ENCODE peak calls at places on chromosomes 2 and 18, in eight cellular contexts. M is upper lobe of left lung, L is HepG2, K is SK-N-SH, P is HL-60, S is HCT116, D is GM12891, N is spleen. V is an unnamed sample.

GRCh38 chr2:159589286-159589685 is 27.1 kb downstream of the BAZ2B start:
- DNase-seq in M (no peak), L (no peak), K (no peak), P (no peak), S (no peak), D (no peak), N (no peak), V (no peak)

GRCh38 chr2:69594341-69594740 is 49.2 kb downstream of the AAK1 start:
- DNase-seq in M (no peak), L (no peak), K (no peak), P (no peak), S (no peak), D (no peak), N (no peak), V (no peak)

GRCh38 chr2:141925511-141925910 is 205.3 kb downstream of the LRP1B start:
- DNase-seq in M (no peak), L (no peak), K (peak), P (no peak), S (no peak), D (no peak), N (no peak), V (no peak)

GRCh38 chr2:238439093-238439849 is 12.5 kb downstream of the ASB1 start:
- DNase-seq in M (no peak), L (no peak), K (no peak), P (no peak), S (peak), D (no peak), N (no peak), V (no peak)

GRCh38 chr2:37774976-37775907 is 103.8 kb upstream of the CDC42EP3 start:
- DNase-seq in M (peak), L (no peak), K (no peak), P (no peak), S (no peak), D (no peak), N (no peak), V (no peak)

GRCh38 chr2:108354171-108354570 is 23.6 kb upstream of the SULT1C4 start:
- DNase-seq in M (no peak), L (no peak), K (no peak), P (peak), S (no peak), D (no peak), N (no peak), V (no peak)

GRCh38 chr2:105515581-105516415 is 116.9 kb upstream of the FHL2 start:
- DNase-seq in M (no peak), L (no peak), K (no peak), P (no peak), S (no peak), D (no peak), N (no peak), V (no peak)

GRCh38 chr18:9826666-9827065 is 59.1 kb upstream of the TXNDC2 start:
- DNase-seq in M (no peak), L (no peak), K (no peak), P (no peak), S (no peak), D (no peak), N (no peak), V (no peak)

GRCh38 chr18:49893036-49893435 is 79.7 kb upstream of the ACAA2 start:
- DNase-seq in M (no peak), L (peak), K (no peak), P (no peak), S (no peak), D (no peak), N (no peak), V (no peak)

GRCh38 chr18:53152478-53152877 is 812.5 kb downstream of the DCC start:
- DNase-seq in M (no peak), L (no peak), K (peak), P (no peak), S (no peak), D (no peak), N (no peak), V (no peak)

GRCh38 chr2:100275200-100275589 is 47.1 kb downstream of the LONRF2 start:
- DNase-seq in M (no peak), L (no peak), K (no peak), P (no peak), S (no peak), D (no peak), N (no peak), V (no peak)

GRCh38 chr2:240624950-240625621 is at the start of gene GPR35:
- DNase-seq in M (peak), L (no peak), K (no peak), P (peak), S (no peak), D (no peak), N (peak), V (peak)

GRCh38 chr2:30208453-30208852 is 22.9 kb upstream of the LBH start:
- DNase-seq in M (no peak), L (peak), K (peak), P (no peak), S (peak), D (no peak), N (no peak), V (no peak)

GRCh38 chr2:55869637-55870325 is 53.8 kb downstream of the EFEMP1 start:
- DNase-seq in M (no peak), L (no peak), K (no peak), P (no peak), S (no peak), D (no peak), N (no peak), V (no peak)

GRCh38 chr18:11512096-11513030 is 97.0 kb upstream of the SLC35G4 start:
- DNase-seq in M (no peak), L (peak), K (no peak), P (no peak), S (no peak), D (no peak), N (no peak), V (no peak)

GRCh38 chr18:50268022-50268747 is 1.9 kb upstream of the CFAP53 start:
- DNase-seq in M (peak), L (no peak), K (peak), P (no peak), S (no peak), D (peak), N (peak), V (no peak)

GRCh38 chr2:147355706-147356105 is 489.1 kb upstream of the ACVR2A start:
- DNase-seq in M (no peak), L (peak), K (no peak), P (no peak), S (no peak), D (no peak), N (no peak), V (no peak)

GRCh38 chr2:144331652-144332355 is 188.1 kb downstream of the ZEB2 start:
- DNase-seq in M (no peak), L (no peak), K (peak), P (peak), S (peak), D (peak), N (peak), V (peak)

GRCh38 chr2:239819091-239819973 is 205.8 kb downstream of the NDUFA10 start:
- DNase-seq in M (no peak), L (no peak), K (no peak), P (no peak), S (no peak), D (no peak), N (peak), V (peak)

GRCh38 chr2:231367178-231367577 is 28.3 kb upstream of the B3GNT7 start:
- DNase-seq in M (no peak), L (no peak), K (no peak), P (no peak), S (no peak), D (no peak), N (peak), V (no peak)

GRCh38 chr18:55381277-55381676 is 206.7 kb downstream of the TCF4 start:
- DNase-seq in M (no peak), L (no peak), K (no peak), P (no peak), S (no peak), D (no peak), N (no peak), V (no peak)

GRCh38 chr2:206275274-206276160 is 1.1 kb downstream of the ZDBF2 start:
- DNase-seq in M (no peak), L (no peak), K (peak), P (peak), S (no peak), D (peak), N (no peak), V (no peak)

GRCh38 chr2:148447877-148448276 is 196.7 kb upstream of the EPC2 start:
- DNase-seq in M (no peak), L (no peak), K (no peak), P (no peak), S (no peak), D (no peak), N (no peak), V (no peak)

GRCh38 chr2:46164581-46165301 is 132.5 kb upstream of the EPAS1 start:
- DNase-seq in M (no peak), L (no peak), K (no peak), P (no peak), S (no peak), D (no peak), N (no peak), V (no peak)

GRCh38 chr18:8839285-8839684 is 133.9 kb downstream of the MTCL1 start:
- DNase-seq in M (no peak), L (no peak), K (no peak), P (no peak), S (no peak), D (no peak), N (no peak), V (no peak)

GRCh38 chr18:29154758-29155725 is 978.1 kb upstream of the CDH2 start:
- DNase-seq in M (no peak), L (no peak), K (no peak), P (no peak), S (peak), D (no peak), N (no peak), V (no peak)

GRCh38 chr2:237072067-237072931 is 13.4 kb upstream of the COPS8 start:
- DNase-seq in M (no peak), L (peak), K (peak), P (peak), S (peak), D (no peak), N (peak), V (peak)

GRCh38 chr2:71282493-71282892 is 49.1 kb upstream of the ZNF638 start:
- DNase-seq in M (no peak), L (peak), K (no peak), P (no peak), S (no peak), D (no peak), N (no peak), V (no peak)

GRCh38 chr2:58571181-58571852 is 330.2 kb upstream of the FANCL start:
- DNase-seq in M (no peak), L (peak), K (peak), P (peak), S (peak), D (peak), N (no peak), V (no peak)

GRCh38 chr2:47536696-47537095 is 133.7 kb downstream of the MSH2 start:
- DNase-seq in M (no peak), L (no peak), K (no peak), P (no peak), S (no peak), D (no peak), N (no peak), V (no peak)

GRCh38 chr2:217316743-217317142 is 456.9 kb upstream of the TNP1 start:
- DNase-seq in M (no peak), L (no peak), K (no peak), P (peak), S (no peak), D (peak), N (no peak), V (no peak)

GRCh38 chr2:182672471-182673165 is 43.4 kb upstream of the DNAJC10 start:
- DNase-seq in M (no peak), L (no peak), K (no peak), P (no peak), S (peak), D (no peak), N (no peak), V (no peak)

GRCh38 chr2:98308068-98308467 is 38.2 kb upstream of the CNGA3 start:
- DNase-seq in M (no peak), L (no peak), K (no peak), P (no peak), S (no peak), D (no peak), N (no peak), V (no peak)

GRCh38 chr2:46431481-46432235 is 47.7 kb upstream of the TMEM247 start:
- DNase-seq in M (no peak), L (no peak), K (peak), P (no peak), S (no peak), D (no peak), N (no peak), V (no peak)

GRCh38 chr2:171404258-171404657 is 29.5 kb downstream of the METTL8 start:
- DNase-seq in M (no peak), L (peak), K (no peak), P (no peak), S (peak), D (no peak), N (no peak), V (no peak)

GRCh38 chr2:124915567-124915966 is 890.5 kb downstream of the CNTNAP5 start:
- DNase-seq in M (no peak), L (no peak), K (no peak), P (no peak), S (no peak), D (no peak), N (no peak), V (no peak)

GRCh38 chr18:46414863-46415262 is 242.2 kb downstream of the LOXHD1 start:
- DNase-seq in M (no peak), L (no peak), K (peak), P (no peak), S (no peak), D (no peak), N (no peak), V (no peak)

GRCh38 chr18:44941519-44941918 is 260.8 kb downstream of the SETBP1 start:
- DNase-seq in M (no peak), L (no peak), K (no peak), P (no peak), S (no peak), D (no peak), N (no peak), V (no peak)

DNA sequence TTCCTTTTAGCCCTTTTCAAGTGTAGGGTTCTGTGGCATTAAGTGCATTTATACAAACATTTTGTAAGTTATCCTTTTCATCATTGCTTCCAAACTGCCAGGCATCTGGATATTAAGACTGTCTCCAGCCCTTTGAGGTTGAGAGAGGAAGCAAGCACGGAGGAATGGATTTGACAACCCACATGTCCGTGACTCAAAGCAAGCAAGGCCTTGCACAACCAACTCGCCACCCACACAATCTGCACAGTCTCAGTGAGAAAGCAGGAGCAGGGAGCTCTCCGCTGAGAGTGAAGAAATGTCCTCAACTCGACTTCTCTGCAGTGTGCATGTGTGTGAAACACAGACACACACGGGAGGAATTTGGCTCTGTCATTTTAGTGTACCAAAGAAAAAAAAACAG is 65.5 kb downstream of the ATP8B1 start:
- DNase-seq in M (no peak), L (peak), K (no peak), P (peak), S (no peak), D (no peak), N (no peak), V (peak)
- TF ChIP-seq POLR2AphosphoS5 in M (peak), L (no peak), K (no peak), P (peak), S (no peak), D (no peak), N (no peak), V (peak)

GRCh38 chr2:151262629-151263028 is 966 bp upstream of the RBM43 start:
- DNase-seq in M (no peak), L (no peak), K (no peak), P (no peak), S (no peak), D (no peak), N (peak), V (no peak)

GRCh38 chr2:151261240-151261976 is at the start of gene RBM43:
- DNase-seq in M (peak), L (peak), K (peak), P (peak), S (peak), D (peak), N (peak), V (peak)

GRCh38 chr2:151261977-151262291 is 271 bp upstream of the RBM43 start:
- DNase-seq in M (no peak), L (no peak), K (no peak), P (no peak), S (no peak), D (no peak), N (no peak), V (no peak)

GRCh38 chr2:151260492-151261239 is 997 bp downstream of the RBM43 start:
- DNase-seq in M (no peak), L (no peak), K (no peak), P (no peak), S (no peak), D (no peak), N (no peak), V (no peak)

DNA sequence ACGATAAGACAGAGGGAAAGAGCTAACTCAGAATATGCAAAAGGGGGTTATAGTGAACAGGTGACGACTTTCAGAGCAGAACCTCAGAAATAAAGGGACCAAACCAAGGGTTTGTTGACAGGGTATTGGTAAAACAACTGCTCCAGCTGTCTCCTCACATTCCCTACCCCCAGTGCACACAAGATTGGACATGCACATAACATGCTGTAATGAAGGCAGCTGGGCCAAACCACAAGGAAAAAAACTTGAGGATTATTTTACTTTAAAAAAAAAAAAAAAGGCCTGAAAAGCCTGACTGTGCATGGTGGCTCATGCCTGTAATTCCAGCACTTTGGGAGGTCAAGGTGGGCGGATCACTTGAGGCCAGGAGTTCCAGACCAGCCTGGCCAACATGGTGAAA is 3.5 kb downstream of the RBM43 start:
- DNase-seq in M (no peak), L (no peak), K (no peak), P (no peak), S (no peak), D (no peak), N (no peak), V (no peak)
- TF ChIP-seq POLR2AphosphoS5 in M (no peak), L (no peak), K (no peak), P (no peak), S (no peak), D (no peak), N (no peak), V (no peak)

DNA sequence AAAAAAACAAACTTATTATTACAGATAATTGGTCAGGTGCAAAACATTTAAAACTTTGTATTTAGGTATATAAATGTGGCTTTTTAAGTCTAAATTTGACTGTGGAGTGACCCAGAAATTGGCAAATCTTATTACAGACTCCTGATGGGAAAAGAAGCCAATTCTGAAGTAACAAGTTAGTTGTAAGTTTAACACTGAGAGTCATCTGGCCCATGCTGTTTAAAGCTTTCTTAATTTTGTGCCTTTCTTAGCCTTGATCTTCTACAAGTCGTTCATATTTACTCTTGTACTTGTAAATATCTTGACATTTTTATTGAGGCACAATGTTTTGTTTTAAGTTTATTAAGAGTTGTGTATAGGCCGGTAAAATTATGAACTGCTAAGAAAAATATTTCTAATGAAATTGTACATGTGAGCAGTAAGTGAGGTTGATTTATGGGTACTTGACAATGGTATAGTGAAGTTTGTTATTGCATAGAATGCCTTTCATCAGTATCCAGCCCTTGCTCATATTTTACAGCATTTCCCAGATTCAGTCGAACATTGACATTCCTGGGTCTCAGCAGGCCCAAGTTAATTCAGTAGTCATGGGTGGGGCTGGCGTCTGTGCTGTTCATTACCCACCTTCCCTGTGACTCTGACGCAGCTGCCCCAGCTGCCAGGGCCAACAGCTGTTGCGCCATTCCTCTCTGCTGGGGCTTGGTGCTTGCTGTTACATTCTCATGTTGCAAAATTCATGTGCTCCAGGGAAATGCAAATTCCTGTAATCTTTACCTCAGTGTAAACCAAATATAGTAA is 121.4 kb downstream of the ZNF236 start:
- DNase-seq in M (peak), L (no peak), K (no peak), P (peak), S (no peak), D (no peak), N (no peak), V (peak)
- TF ChIP-seq POLR2AphosphoS5 in M (peak), L (no peak), K (no peak), P (peak), S (no peak), D (no peak), N (no peak), V (no peak)

GRCh38 chr2:226118471-226119429 is 680.9 kb downstream of the IRS1 start:
- DNase-seq in M (no peak), L (peak), K (no peak), P (peak), S (peak), D (no peak), N (no peak), V (no peak)
- TF ChIP-seq POLR2AphosphoS5 in M (no peak), L (no peak), K (peak), P (no peak), S (peak), D (no peak), N (no peak), V (no peak)

DNA sequence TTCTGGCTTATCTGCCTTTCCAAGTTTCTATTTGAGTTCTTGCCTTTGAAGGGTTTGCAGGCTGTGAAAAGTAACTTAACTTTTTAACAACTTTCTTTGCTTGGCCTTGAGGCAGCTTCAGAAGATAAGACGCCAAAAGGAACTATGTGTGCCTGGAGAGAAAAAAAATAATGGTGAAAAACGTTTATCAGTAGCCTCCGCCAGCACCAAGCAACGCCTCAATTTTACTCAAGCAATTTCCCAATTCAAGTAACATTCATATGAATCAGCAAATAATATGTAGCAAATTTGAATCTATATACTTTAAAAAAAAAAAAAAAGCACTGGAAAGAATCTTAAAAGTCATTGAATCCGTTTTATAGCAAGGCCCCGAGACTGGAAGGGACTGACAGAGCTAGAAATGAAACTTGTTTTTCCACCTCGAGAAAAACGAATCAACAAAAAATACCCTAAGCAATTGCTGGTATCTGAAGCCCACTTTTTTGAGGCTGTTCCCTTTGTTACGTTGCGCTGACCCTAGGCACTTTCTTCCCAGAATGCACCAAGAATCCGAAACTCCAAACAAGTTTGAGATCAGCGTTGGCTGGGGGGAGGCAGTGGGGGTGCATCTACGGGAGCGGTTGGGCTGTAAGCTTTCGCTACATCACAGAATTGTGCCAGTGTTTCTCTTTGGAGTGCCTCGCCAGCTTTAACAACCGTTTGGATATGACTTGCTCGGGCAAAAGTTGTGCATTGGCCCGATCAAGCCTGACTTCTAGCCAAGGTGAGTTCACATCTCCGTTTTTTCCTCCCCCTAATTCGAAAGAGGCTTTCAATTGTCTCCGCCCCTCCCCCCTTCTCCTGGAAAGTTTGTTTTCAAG is 2.7 kb upstream of the TGIF1 start:
- DNase-seq in M (no peak), L (no peak), K (peak), P (peak), S (no peak), D (no peak), N (peak), V (peak)
- TF ChIP-seq POLR2AphosphoS5 in M (no peak), L (no peak), K (no peak), P (no peak), S (peak), D (no peak), N (no peak), V (no peak)